ENCODE peak calls at places on chromosome 14, in five cellular contexts. A is amygdala, J is H7, F is NCI-H460, U is Caco-2. P is an unnamed sample.

GRCh38 chr14:36942522-36943245 is 229.7 kb downstream of the SLC25A21 start:
- DNase-seq in A (no peak), J (no peak), U (no peak), F (no peak), P (no peak)

GRCh38 chr14:79702197-79702596 is 509.1 kb downstream of the DIO2 start:
- DNase-seq in U (no peak), F (no peak), A (no peak), J (no peak), P (no peak)

GRCh38 chr14:101001311-101002069 is 98.0 kb upstream of the RTL1 start:
- DNase-seq in J (no peak), U (no peak), F (no peak), A (no peak), P (no peak)

GRCh38 chr14:32102152-32102787 is 25.2 kb downstream of the ARHGAP5 start:
- DNase-seq in A (no peak), F (no peak), J (no peak), U (no peak), P (no peak)

GRCh38 chr14:92967346-92967926 is 44.5 kb downstream of the CHGA start:
- DNase-seq in U (no peak), A (no peak), J (no peak), F (no peak), P (no peak)

GRCh38 chr14:75013290-75013689 is 10.6 kb downstream of the EIF2B2 start:
- DNase-seq in U (no peak), A (no peak), J (no peak), F (no peak), P (no peak)

GRCh38 chr14:77923131-77923933 is 123.4 kb downstream of the ADCK1 start:
- DNase-seq in J (no peak), U (no peak), A (no peak), F (no peak), P (no peak)

GRCh38 chr14:89748004-89748403 is 206.5 kb downstream of the EFCAB11 start:
- DNase-seq in J (no peak), A (no peak), U (no peak), F (no peak), P (no peak)

GRCh38 chr14:74538411-74539391 is 45.1 kb downstream of the ISCA2 start:
- DNase-seq in U (no peak), J (no peak), F (no peak), A (no peak), P (no peak)

GRCh38 chr14:100083706-100084105 is 18.5 kb downstream of the EVL start:
- DNase-seq in F (no peak), J (no peak), A (no peak), U (no peak), P (no peak)

GRCh38 chr14:30114051-30114450 is 186.4 kb upstream of the PRKD1 start:
- DNase-seq in A (no peak), J (no peak), F (no peak), U (no peak), P (no peak)

GRCh38 chr14:85731198-85731597 is 201.3 kb downstream of the FLRT2 start:
- DNase-seq in J (no peak), A (no peak), F (no peak), U (no peak), P (no peak)

GRCh38 chr14:63276492-63277342 is 42.0 kb downstream of the GPHB5 start:
- DNase-seq in U (no peak), A (no peak), F (peak), J (peak), P (no peak)

GRCh38 chr14:75223664-75224154 is 47.3 kb upstream of the TMED10 start:
- DNase-seq in F (no peak), A (no peak), U (no peak), J (no peak), P (no peak)

GRCh38 chr14:38618514-38618913 is 362.6 kb upstream of the CLEC14A start:
- DNase-seq in J (no peak), F (no peak), A (no peak), U (no peak), P (no peak)

GRCh38 chr14:92940543-92940942 is 17.6 kb downstream of the CHGA start:
- DNase-seq in U (no peak), J (no peak), F (no peak), A (no peak), P (no peak)

GRCh38 chr14:22900088-22900799 is 17.2 kb downstream of the REM2 start:
- DNase-seq in F (peak), A (no peak), J (peak), U (peak), P (no peak)

GRCh38 chr14:79967453-79967852 is 243.9 kb downstream of the DIO2 start:
- DNase-seq in J (no peak), U (no peak), A (no peak), F (no peak), P (no peak)

GRCh38 chr14:45015133-45015532 is 53.1 kb downstream of the TOGARAM1 start:
- DNase-seq in U (no peak), F (no peak), A (no peak), J (no peak), P (no peak)

GRCh38 chr14:64880382-64881121 is 845 bp upstream of the SPTB start:
- DNase-seq in A (peak), J (peak), U (peak), F (no peak), P (no peak)

GRCh38 chr14:104150201-104151027 is 12.0 kb downstream of the KIF26A start:
- DNase-seq in A (no peak), U (no peak), J (no peak), F (no peak), P (no peak)

GRCh38 chr14:70652871-70653270 is 11.2 kb downstream of the TTC9 start:
- DNase-seq in U (no peak), F (no peak), J (no peak), A (no peak), P (no peak)

GRCh38 chr14:100827751-100828447 is 2.0 kb downstream of the MEG3 start:
- DNase-seq in F (no peak), U (no peak), A (no peak), J (peak), P (no peak)

GRCh38 chr14:102317564-102318248 is 1.8 kb upstream of the ZNF839 start:
- DNase-seq in J (no peak), A (no peak), F (peak), U (no peak), P (no peak)

GRCh38 chr14:68695326-68695768 is 97.5 kb downstream of the ZFP36L1 start:
- DNase-seq in J (no peak), U (no peak), F (peak), A (no peak), P (peak)

GRCh38 chr14:30295980-30296379 is 263.0 kb upstream of the G2E3 start:
- DNase-seq in F (no peak), A (no peak), J (no peak), U (no peak), P (no peak)

GRCh38 chr14:63710497-63710896 is 17.4 kb downstream of the SGPP1 start:
- DNase-seq in J (no peak), A (no peak), U (no peak), F (no peak), P (no peak)

GRCh38 chr14:76546426-76547221 is 170.7 kb downstream of the ESRRB start:
- DNase-seq in A (no peak), F (peak), U (no peak), J (peak), P (no peak)